ENCODE peak calls at places on chromosome 21, in six cellular contexts. N is PC-9, C is aorta, A is lower lobe of right lung, X is fibroblast of lung, Q is tibial nerve. K is an unnamed sample.

GRCh38 chr21:25307489-25307888 is 299.8 kb downstream of the MRPL39 start:
- DNase-seq in N (no peak), C (no peak), A (no peak), X (peak; percentile 77), Q (no peak), K (peak; percentile 16)

GRCh38 chr21:32007461-32007860 is 134.6 kb downstream of the HUNK start:
- DNase-seq in N (no peak), C (no peak), A (no peak), X (peak; percentile 58), Q (no peak), K (no peak)

GRCh38 chr21:37532868-37533780 is 166.6 kb downstream of the DYRK1A start:
- DNase-seq in N (peak; percentile 77), C (no peak), A (no peak), X (peak; percentile 76), Q (no peak), K (no peak)

GRCh38 chr21:8994640-8995511 is 1526.5 kb upstream of the TPTE start:
- DNase-seq in N (no peak), C (no peak), A (no peak), X (peak; percentile 37), Q (no peak), K (no peak)

GRCh38 chr21:28333455-28334108 is 659.1 kb downstream of the LTN1 start:
- DNase-seq in N (no peak), C (no peak), A (no peak), X (peak; percentile 52), Q (no peak), K (no peak)

GRCh38 chr21:35547946-35548774 is 499.1 kb upstream of the RUNX1 start:
- DNase-seq in N (no peak), C (peak; percentile 64), A (no peak), X (no peak), Q (no peak), K (no peak)

GRCh38 chr21:34795152-34796141 is 126.7 kb downstream of the CLIC6 start:
- DNase-seq in N (no peak), C (no peak), A (no peak), X (peak; percentile 83), Q (no peak), K (no peak)

GRCh38 chr21:17726047-17726446 is 93.1 kb downstream of the C21orf91 start:
- DNase-seq in N (no peak), C (no peak), A (no peak), X (no peak), Q (no peak), K (no peak)

GRCh38 chr21:17612023-17612564 is 607 bp downstream of the BTG3 start:
- DNase-seq in N (no peak), C (peak; percentile 69), A (peak; percentile 78), X (peak; percentile 50), Q (no peak), K (no peak)

DNA sequence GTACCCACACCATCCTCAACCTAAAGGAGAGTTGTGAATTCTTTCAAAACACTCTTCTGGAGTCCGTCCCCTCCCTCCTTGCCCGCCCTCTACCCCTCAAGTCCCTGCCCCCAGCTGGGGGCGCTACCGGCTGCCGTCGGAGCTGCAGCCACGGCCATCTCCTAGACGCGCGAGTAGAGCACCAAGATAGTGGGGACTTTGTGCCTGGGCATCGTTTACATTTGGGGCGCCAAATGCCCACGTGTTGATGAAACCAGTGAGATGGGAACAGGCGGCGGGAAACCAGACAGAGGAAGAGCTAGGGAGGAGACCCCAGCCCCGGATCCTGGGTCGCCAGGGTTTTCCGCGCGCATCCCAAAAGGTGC is 647 bp upstream of the OLIG2 start:
- DNase-seq in N (no peak), C (no peak), A (no peak), X (no peak), Q (no peak), K (no peak)
- H3K27ac ChIP-seq in N (no peak overlapping the region), C (no peak overlapping the region), A (no peak overlapping the region), X (no peak overlapping the region), Q (no peak overlapping the region), K (no peak overlapping the region)

GRCh38 chr21:44812640-44813039 is 5.2 kb downstream of the SUMO3 start:
- DNase-seq in N (no peak), C (no peak), A (no peak), X (no peak), Q (no peak), K (no peak)
- H3K27ac ChIP-seq in N (no peak overlapping the region), C (no peak overlapping the region), A (no peak overlapping the region), X (no peak overlapping the region), Q (no peak overlapping the region), K (no peak overlapping the region)

DNA sequence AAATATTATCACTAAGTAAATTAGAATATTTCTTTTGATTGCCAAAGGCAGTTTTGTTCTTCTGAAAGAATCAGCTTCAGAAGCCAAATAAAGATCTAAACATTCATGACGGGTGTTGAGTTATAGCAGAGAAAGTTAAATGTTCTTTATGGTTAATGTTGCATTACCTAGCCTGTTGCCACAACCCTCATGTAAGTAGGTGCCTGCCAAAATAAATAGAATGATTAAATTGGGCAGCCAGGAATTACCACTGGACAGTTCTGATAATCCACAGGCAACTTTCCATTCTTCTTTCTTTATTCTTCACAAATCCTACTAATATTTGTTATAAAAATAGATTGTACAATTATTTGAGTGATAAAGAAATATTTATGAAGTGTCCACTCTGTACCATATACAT is 217.9 kb upstream of the NRIP1 start:
- DNase-seq in N (no peak), C (no peak), A (no peak), X (peak; percentile 29), Q (no peak), K (no peak)
- H3K27ac ChIP-seq in N (no peak overlapping the region), C (no peak overlapping the region), A (no peak overlapping the region), X (no peak overlapping the region), Q (no peak overlapping the region), K (no peak overlapping the region)

GRCh38 chr21:46544824-46545223 is 60.1 kb downstream of the S100B start:
- DNase-seq in N (no peak), C (no peak), A (no peak), X (no peak), Q (no peak), K (no peak)

GRCh38 chr21:46544003-46544402 is 60.9 kb downstream of the S100B start:
- DNase-seq in N (no peak), C (no peak), A (no peak), X (no peak), Q (no peak), K (no peak)

GRCh38 chr21:46546799-46547198 is 58.1 kb downstream of the S100B start:
- DNase-seq in N (no peak), C (no peak), A (no peak), X (no peak), Q (no peak), K (no peak)

GRCh38 chr21:46545911-46546310 is 59.0 kb downstream of the S100B start:
- DNase-seq in N (no peak), C (no peak), A (no peak), X (no peak), Q (no peak), K (no peak)

DNA sequence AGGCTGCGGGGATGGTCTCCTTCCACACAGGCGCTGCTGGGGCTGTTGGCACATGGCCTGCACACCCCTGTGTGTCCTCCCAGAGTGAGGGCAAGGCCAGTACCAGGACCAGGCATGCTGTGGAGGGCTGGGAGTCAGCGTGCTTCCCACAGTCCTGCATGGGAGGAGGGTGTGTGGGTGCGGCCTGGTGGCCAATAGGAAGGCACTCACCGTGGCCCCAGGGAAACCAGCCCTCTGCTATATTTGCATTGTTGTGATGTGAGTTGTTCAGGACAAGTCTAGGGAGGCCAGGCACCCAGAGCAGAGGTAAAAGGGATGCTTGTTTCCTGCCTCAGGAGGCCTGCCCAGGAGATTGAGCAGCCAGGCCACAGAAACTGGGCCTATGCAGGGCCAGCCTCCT is 59.5 kb downstream of the S100B start:
- DNase-seq in N (no peak), C (no peak), A (no peak), X (no peak), Q (no peak), K (no peak)
- H3K27ac ChIP-seq in N (no peak overlapping the region), C (no peak overlapping the region), A (no peak overlapping the region), X (no peak overlapping the region), Q (no peak overlapping the region), K (no peak overlapping the region)

GRCh38 chr21:42784276-42784675 is 95.1 kb downstream of the WDR4 start:
- DNase-seq in N (no peak), C (no peak), A (no peak), X (no peak), Q (no peak), K (no peak)
- H3K27ac ChIP-seq in N (no peak overlapping the region), C (no peak overlapping the region), A (peak overlapping the region; percentile 87), X (no peak overlapping the region), Q (peak overlapping the region; percentile 64), K (no peak overlapping the region)

GRCh38 chr21:16124397-16125130 is 394.8 kb downstream of the USP25 start:
- DNase-seq in N (no peak), C (no peak), A (no peak), X (peak; percentile 92), Q (no peak), K (peak; percentile 96)
- H3K27ac ChIP-seq in N (no peak overlapping the region), C (no peak overlapping the region), A (no peak overlapping the region), X (peak overlapping the region; percentile 41), Q (no peak overlapping the region), K (peak overlapping the region; percentile 95)

GRCh38 chr21:38831526-38832467 is 26.1 kb downstream of the ETS2 start:
- DNase-seq in N (peak; percentile 37), C (peak; percentile 80), A (peak; percentile 66), X (peak; percentile 94), Q (peak; percentile 70), K (no peak)
- H3K27ac ChIP-seq in N (peak overlapping the region; percentile 81), C (no peak overlapping the region), A (peak overlapping the region; percentile 72), X (peak overlapping the region; percentile 45), Q (peak overlapping the region; percentile 40), K (peak overlapping the region; percentile 52)

K was measured in SK-N-MC.